ENCODE peak calls at places on chromosomes 7 and 10, in eight cellular contexts. E is sigmoid colon, J is breast epithelium, M is tibial nerve, Z is GM12891, R is body of pancreas, F is ovary, P is transverse colon. C is an unnamed sample.

GRCh38 chr10:130990536-130990935 is 321.0 kb downstream of the TCERG1L start:
- DNase-seq in E (no peak), J (no peak), M (no peak), Z (no peak), R (no peak), F (no peak), P (no peak), C (no peak)

GRCh38 chr10:84665883-84666463 is 337.6 kb downstream of the CCSER2 start:
- DNase-seq in E (no peak), J (no peak), M (no peak), Z (peak; percentile 18), R (no peak), F (no peak), P (peak; percentile 11), C (peak; percentile 14)

GRCh38 chr7:113199841-113200240 is 81.5 kb upstream of the SMIM30 start:
- DNase-seq in E (no peak), J (no peak), M (no peak), Z (no peak), R (no peak), F (no peak), P (no peak), C (no peak)

GRCh38 chr10:124547651-124548168 is 86.1 kb downstream of the LHPP start:
- DNase-seq in E (no peak), J (no peak), M (no peak), Z (no peak), R (no peak), F (no peak), P (no peak), C (no peak)

GRCh38 chr7:66143876-66144332 is 29.3 kb downstream of the CRCP start:
- DNase-seq in E (no peak), J (no peak), M (no peak), Z (no peak), R (no peak), F (no peak), P (no peak), C (no peak)

GRCh38 chr7:42315096-42315495 is 78.1 kb upstream of the GLI3 start:
- DNase-seq in E (no peak), J (no peak), M (no peak), Z (no peak), R (no peak), F (no peak), P (no peak), C (no peak)

GRCh38 chr10:109981641-109982040 is 26.1 kb upstream of the ADD3 start:
- DNase-seq in E (no peak), J (no peak), M (no peak), Z (no peak), R (no peak), F (no peak), P (no peak), C (no peak)

GRCh38 chr10:8189458-8189857 is 135.0 kb downstream of the GATA3 start:
- DNase-seq in E (no peak), J (no peak), M (no peak), Z (no peak), R (no peak), F (no peak), P (no peak), C (no peak)

GRCh38 chr10:87761892-87762291 is 56.1 kb downstream of the ATAD1 start:
- DNase-seq in E (no peak), J (no peak), M (no peak), Z (no peak), R (peak; percentile 18), F (no peak), P (no peak), C (no peak)

GRCh38 chr7:20283385-20283784 is 47.3 kb upstream of the ITGB8 start:
- DNase-seq in E (no peak), J (no peak), M (no peak), Z (no peak), R (no peak), F (no peak), P (no peak), C (no peak)

GRCh38 chr10:97543025-97543546 is 29.5 kb upstream of the ANKRD2 start:
- DNase-seq in E (peak; percentile 93), J (peak; percentile 63), M (peak; percentile 76), Z (no peak), R (peak; percentile 76), F (peak; percentile 83), P (peak; percentile 54), C (no peak)

GRCh38 chr7:1580422-1581030 is 10.7 kb upstream of the PSMG3 start:
- DNase-seq in E (no peak), J (no peak), M (no peak), Z (no peak), R (no peak), F (no peak), P (no peak), C (no peak)

DNA sequence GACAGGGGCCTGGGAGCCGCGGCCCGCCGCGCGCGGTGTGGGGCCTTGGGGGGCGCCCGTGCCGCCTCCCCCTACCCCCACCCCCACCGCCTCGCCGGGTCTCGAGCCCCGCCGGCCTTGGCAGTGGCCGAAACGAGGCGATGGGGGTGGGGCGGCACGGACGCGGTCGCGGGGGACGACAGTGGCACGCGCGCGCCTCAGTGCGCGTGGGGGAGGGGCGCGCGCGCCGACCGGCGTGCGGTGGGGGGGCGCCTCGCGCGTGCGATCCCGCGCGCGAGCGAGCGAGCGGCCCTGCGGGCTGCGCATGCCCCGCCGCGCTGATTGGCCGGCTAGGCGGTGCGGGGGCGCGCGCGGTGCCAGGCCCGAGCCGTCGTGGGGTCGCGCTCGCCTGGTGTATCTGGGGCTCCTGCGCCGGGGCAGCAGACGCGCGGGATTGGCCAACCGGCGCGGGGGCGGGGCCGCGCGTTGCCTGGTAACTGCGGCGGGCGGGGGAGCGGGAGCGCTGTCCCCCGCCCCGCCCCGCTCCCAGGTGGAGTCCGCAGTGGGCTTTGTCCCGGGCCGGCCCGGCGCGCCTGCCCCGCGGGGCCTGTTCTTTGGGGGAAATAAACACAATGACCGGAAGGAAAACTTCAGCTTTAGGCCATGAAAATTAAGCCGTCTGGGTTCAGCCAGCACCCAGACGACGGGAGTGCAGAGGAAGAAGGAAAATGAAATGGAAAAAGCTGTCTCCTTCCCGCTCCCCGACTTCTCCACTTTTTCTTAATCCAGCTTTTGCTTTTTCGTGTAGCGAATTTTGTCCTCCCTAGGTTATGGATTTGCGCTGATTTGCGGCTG is 870 bp downstream of the GTF2I start:
- DNase-seq in E (peak; percentile 96), J (peak; percentile 91), M (peak; percentile 80), Z (peak; percentile 79), R (peak; percentile 95), F (peak; percentile 93), P (peak; percentile 94), C (peak; percentile 88)
- TF ChIP-seq POLR2A in E (no peak), J (no peak), M (peak; percentile 46), Z (no peak), R (peak; percentile 21), F (no peak), P (no peak), C (no peak)

DNA sequence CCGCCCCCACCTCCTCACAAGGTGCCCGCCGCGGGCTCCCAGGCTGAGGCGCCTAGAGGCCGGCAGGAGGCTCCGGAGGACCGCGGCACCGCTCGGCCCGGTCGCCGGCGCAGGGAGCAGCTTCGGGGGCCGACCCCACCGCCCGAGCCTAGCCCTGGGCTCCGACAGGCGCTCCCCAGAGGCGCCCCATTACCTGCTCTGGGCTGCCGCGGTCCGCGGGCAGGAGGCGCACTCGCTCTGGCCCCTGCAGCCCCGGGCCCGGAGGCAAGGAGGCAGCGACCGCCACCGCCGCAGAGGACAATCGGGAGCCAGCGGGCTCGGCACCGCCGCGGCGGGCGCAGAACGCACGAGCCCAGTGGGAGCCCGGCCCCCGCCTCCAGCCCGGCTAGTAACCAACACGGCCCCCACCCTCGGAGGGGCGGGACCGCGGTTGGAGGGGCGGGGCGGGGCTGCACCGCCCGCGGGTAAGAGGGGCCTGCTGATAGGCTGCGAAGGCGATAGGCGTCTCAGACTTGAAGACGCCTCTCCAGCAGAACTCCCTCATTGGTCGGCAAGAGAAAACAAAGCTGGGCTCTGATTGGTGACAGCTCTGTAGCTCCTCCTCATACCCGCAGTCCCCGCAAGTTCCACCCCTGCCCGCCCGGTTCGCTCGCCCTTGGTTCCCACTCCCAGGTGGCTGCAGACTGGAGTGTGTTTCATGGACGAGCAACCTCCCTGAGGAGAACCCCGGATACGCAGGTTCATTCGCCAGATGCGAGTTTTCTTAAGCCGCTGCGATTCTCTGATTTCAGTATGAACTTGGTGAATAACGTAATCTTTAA is at the start of gene MPP7:
- DNase-seq in E (peak; percentile 98), J (peak; percentile 94), M (peak; percentile 95), Z (peak; percentile 84), R (peak; percentile 99), F (peak; percentile 95), P (peak; percentile 95), C (peak; percentile 80)
- TF ChIP-seq POLR2A in E (no peak), J (no peak), M (no peak), Z (no peak), R (peak; percentile 98), F (peak; percentile 26), P (peak; percentile 85), C (no peak)

GRCh38 chr10:17617031-17617911 is at the start of gene HACD1:
- DNase-seq in E (peak; percentile 87), J (peak; percentile 57), M (peak; percentile 9), Z (peak; percentile 58), R (peak; percentile 65), F (peak; percentile 55), P (peak; percentile 73), C (peak; percentile 37)
- TF ChIP-seq POLR2A in E (no peak), J (no peak), M (no peak), Z (no peak), R (peak; percentile 52), F (no peak), P (peak; percentile 35), C (no peak)

DNA sequence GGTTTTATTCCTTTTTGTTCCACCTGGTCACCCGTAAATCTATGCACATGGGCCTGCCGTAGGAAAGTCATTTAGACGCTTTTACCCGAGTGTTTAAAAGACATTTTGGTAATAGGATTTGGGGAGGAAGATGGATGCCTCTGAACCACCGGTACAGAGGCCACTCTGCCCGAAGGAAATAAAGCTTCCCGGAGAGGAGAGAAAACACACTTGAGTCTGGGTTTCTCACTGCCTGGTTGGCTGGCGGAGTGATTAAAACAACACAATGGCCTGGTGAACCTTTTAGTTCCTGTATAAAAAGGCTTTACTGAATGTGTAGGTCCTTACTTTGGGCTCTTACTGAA is 807 bp downstream of the THNSL1 start:
- DNase-seq in E (no peak), J (no peak), M (peak; percentile 7), Z (peak; percentile 4), R (peak; percentile 25), F (no peak), P (peak; percentile 24), C (peak; percentile 5)
- TF ChIP-seq POLR2A in E (no peak), J (no peak), M (no peak), Z (no peak), R (no peak), F (no peak), P (no peak), C (no peak)

GRCh38 chr10:79149662-79150443 is 81.1 kb downstream of the ZMIZ1 start:
- DNase-seq in E (peak; percentile 92), J (peak; percentile 72), M (peak; percentile 67), Z (peak; percentile 94), R (peak; percentile 77), F (peak; percentile 77), P (peak; percentile 84), C (peak; percentile 79)
- TF ChIP-seq POLR2A in E (no peak), J (no peak), M (no peak), Z (no peak), R (no peak), F (no peak), P (peak; percentile 21), C (no peak)

GRCh38 chr10:31031666-31032514 is at the start of gene ZNF438:
- DNase-seq in E (peak; percentile 99), J (peak; percentile 96), M (peak; percentile 97), Z (peak; percentile 84), R (peak; percentile 95), F (peak; percentile 98), P (peak; percentile 98), C (peak; percentile 84)
- TF ChIP-seq POLR2A in E (peak; percentile 71), J (peak; percentile 81), M (peak; percentile 60), Z (peak; percentile 42), R (peak; percentile 87), F (peak; percentile 84), P (peak; percentile 80), C (peak; percentile 79)